ENCODE peak calls at places on chromosomes 12 and 14, in seven cellular contexts. K is neural progenitor cell; W is left ventricle myocardium inferior; H is brain microvascular endothelial cell; F is heart left ventricle; Q is fibroblast of lung; R is CD8-positive, alpha-beta memory T cell. J is an unnamed sample. For H3K36me3, the result is how much of the 10 kb centered on the place peaks cover.

GRCh38 chr12:2580821-2581220 is 213.9 kb upstream of the FKBP4 start:
- DNase-seq in W (no peak), H (peak), F (no peak), R (no peak), Q (peak), K (no peak), J (no peak)

GRCh38 chr14:100902295-100902694 is 1.2 kb downstream of the RTL1 start:
- DNase-seq in Q (no peak), F (no peak), H (no peak), K (peak), W (no peak), R (no peak), J (no peak)

GRCh38 chr14:65847065-65847847 is 434.7 kb downstream of the FUT8 start:
- DNase-seq in F (no peak), Q (no peak), K (no peak), W (no peak), R (peak), H (no peak), J (peak)

GRCh38 chr14:73245401-73246325 is 8.4 kb downstream of the PAPLN start:
- DNase-seq in W (peak), F (peak), K (peak), Q (peak), R (peak), H (no peak), J (peak)

GRCh38 chr12:73421832-73422231 is 1115.8 kb upstream of the ATXN7L3B start:
- DNase-seq in R (no peak), K (no peak), H (peak), W (no peak), Q (peak), F (no peak), J (no peak)

GRCh38 chr12:91980345-91980744 is 165.3 kb downstream of the BTG1 start:
- DNase-seq in Q (no peak), H (no peak), W (no peak), K (no peak), F (no peak), R (no peak), J (no peak)

GRCh38 chr14:102342238-102342637 is 20.5 kb downstream of the CINP start:
- DNase-seq in W (no peak), Q (no peak), R (no peak), H (no peak), F (no peak), K (no peak), J (no peak)

GRCh38 chr12:69843653-69844052 is 18.6 kb downstream of the MYRFL start:
- DNase-seq in K (no peak), H (no peak), R (no peak), F (no peak), Q (no peak), W (no peak), J (no peak)

GRCh38 chr14:102584871-102585869 is 7.3 kb upstream of the RCOR1 start:
- DNase-seq in W (no peak), K (peak), Q (peak), F (no peak), H (no peak), R (no peak), J (no peak)

DNA sequence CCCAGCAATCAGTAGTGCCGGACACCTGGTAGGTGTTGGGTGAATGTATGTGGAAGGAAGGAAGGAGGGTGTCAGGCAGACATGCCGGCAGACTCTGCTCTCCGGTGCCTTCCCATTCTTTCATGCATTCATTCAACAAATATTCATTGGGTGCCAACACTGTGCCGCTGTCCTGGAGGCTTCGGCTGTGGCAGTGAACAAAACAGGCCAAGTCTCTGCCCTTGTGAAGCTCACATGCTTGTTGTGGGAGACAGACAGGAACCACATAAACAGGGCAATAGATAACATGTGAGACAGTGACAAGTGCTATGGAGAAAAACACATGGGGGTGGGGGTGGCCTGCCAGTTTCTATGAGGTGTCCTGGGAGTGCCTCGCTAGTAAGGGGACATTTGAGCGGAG is 56.5 kb upstream of the ATF1 start:
- DNase-seq in F (peak), R (no peak), K (no peak), Q (no peak), W (peak), H (no peak), J (no peak)
- H3K36me3 ChIP-seq in F (half or more), R (under half), K (under half), Q (under half), W (half or more), H (under half), J (half or more)

GRCh38 chr12:52992699-52993557 is 13.3 kb upstream of the EIF4B start:
- DNase-seq in F (no peak), Q (peak), R (no peak), W (no peak), K (no peak), H (peak), J (no peak)
- H3K27ac ChIP-seq in F (no peak), Q (no peak), R (no peak), W (no peak), K (no peak), H (no peak), J (no peak)

DNA sequence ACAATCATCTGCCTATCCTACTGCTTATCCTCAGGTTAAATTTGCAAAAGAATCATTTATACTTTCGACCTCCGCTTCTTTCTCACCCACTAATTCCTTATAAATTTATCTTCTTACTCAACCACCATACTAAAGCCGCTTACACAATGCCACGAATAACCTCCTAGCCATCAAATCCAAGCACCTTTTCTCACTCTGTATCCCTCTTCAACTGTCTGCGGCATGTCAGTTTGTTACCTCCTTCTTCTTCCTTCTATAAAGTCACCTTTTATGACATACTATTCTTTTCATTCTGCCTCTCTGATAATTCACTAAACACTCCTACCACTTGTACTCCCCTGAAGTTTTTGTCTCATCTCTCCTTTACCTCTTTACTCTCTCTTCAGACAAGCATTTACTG is 66.3 kb downstream of the SEC23A start:
- DNase-seq in K (no peak), Q (no peak), W (no peak), F (no peak), H (no peak), R (no peak), J (no peak)
- H3K36me3 ChIP-seq in K (under half), Q (under half), W (half or more), F (half or more), H (half or more), R (under half), J (half or more)

GRCh38 chr12:124493809-124494750 is 73.3 kb downstream of the NCOR2 start:
- DNase-seq in Q (no peak), H (no peak), F (no peak), W (no peak), K (no peak), R (no peak), J (no peak)
- H3K27ac ChIP-seq in Q (no peak), H (no peak), F (no peak), W (no peak), K (no peak), R (no peak), J (no peak)

GRCh38 chr12:6462234-6462995 is 8.1 kb downstream of the VAMP1 start:
- DNase-seq in W (no peak), H (no peak), F (no peak), Q (no peak), R (no peak), K (no peak), J (peak)
- H3K36me3 ChIP-seq in W (half or more), H (under half), F (half or more), Q (under half), R (under half), K (under half), J (under half)

GRCh38 chr12:95774311-95775045 is 16.1 kb downstream of the NTN4 start:
- DNase-seq in H (peak), R (no peak), Q (peak), F (no peak), W (no peak), K (no peak), J (no peak)
- H3K27ac ChIP-seq in H (peak), R (no peak), Q (no peak), F (no peak), W (peak), K (no peak), J (no peak)

GRCh38 chr12:77115471-77115870 is 50.1 kb upstream of the E2F7 start:
- DNase-seq in F (no peak), W (no peak), K (no peak), Q (no peak), R (no peak), H (no peak), J (no peak)
- H3K36me3 ChIP-seq in F (under half), W (under half), K (under half), Q (under half), R (under half), H (under half), J (under half)

DNA sequence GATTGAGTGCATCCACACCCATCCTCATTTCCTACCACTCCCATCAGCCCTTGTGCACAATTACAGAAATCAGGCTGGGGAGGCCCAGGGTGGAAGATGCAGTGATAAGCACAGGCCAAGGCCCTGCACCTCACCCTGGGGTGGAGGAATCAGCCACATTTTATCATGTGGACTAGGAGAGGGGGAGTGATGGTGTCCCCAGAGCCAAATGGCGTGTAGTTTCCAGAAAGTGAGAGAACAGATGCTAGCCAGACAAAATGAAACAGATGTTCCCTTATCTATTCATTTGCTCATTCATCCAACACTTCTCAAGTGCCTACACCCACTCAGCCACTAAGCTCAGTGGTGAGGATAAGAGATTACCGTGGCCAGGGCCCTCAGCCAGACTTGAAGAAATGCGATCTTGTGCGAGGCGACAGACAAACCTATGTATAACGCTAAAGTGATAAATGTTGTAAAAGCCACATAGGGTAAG is 93.6 kb downstream of the STAB2 start:
- DNase-seq in R (no peak), F (peak), K (no peak), Q (peak), W (peak), H (no peak), J (no peak)
- H3K27ac ChIP-seq in R (no peak), F (peak), K (no peak), Q (no peak), W (peak), H (no peak), J (no peak)

GRCh38 chr14:50469982-50470381 is 62.4 kb downstream of the MAP4K5 start:
- DNase-seq in H (no peak), R (no peak), Q (no peak), W (no peak), F (no peak), K (no peak), J (no peak)
- H3K36me3 ChIP-seq in H (half or more), R (under half), Q (under half), W (half or more), F (half or more), K (under half), J (under half)